ENCODE peak calls at places on chromosome 10, in five cellular contexts. Q, Z, U, X and I are unnamed samples.

GRCh38 chr10:29780639-29781038 is 145.9 kb upstream of the SVIL start:
- DNase-seq in U (no peak), Q (no peak), Z (no peak), X (no peak), I (no peak)

GRCh38 chr10:114157912-114158311 is 16.1 kb downstream of the CCDC186 start:
- DNase-seq in Q (no peak), U (no peak), X (no peak), Z (no peak), I (no peak)

GRCh38 chr10:6185039-6185716 is 17.6 kb upstream of the PFKFB3 start:
- DNase-seq in U (no peak), X (no peak), Z (no peak), Q (no peak), I (no peak)

GRCh38 chr10:62186999-62187695 is 81.5 kb downstream of the RTKN2 start:
- DNase-seq in Q (no peak), X (no peak), U (no peak), Z (no peak), I (no peak)

GRCh38 chr10:119454990-119455389 is 87.5 kb downstream of the RGS10 start:
- DNase-seq in Q (no peak), Z (no peak), X (no peak), U (no peak), I (no peak)

GRCh38 chr10:63699785-63700184 is 178.6 kb downstream of the REEP3 start:
- DNase-seq in Q (no peak), X (no peak), Z (no peak), U (no peak), I (no peak)

GRCh38 chr10:48452879-48453412 is 146.5 kb downstream of the MAPK8 start:
- DNase-seq in Q (no peak), Z (no peak), U (peak; percentile 12), X (no peak), I (no peak)

GRCh38 chr10:25745976-25746375 is 188.1 kb upstream of the MYO3A start:
- DNase-seq in Q (no peak), U (no peak), X (no peak), Z (no peak), I (no peak)

GRCh38 chr10:24433705-24434104 is 224.8 kb downstream of the KIAA1217 start:
- DNase-seq in Q (no peak), Z (no peak), U (no peak), X (no peak), I (no peak)

GRCh38 chr10:43044444-43045245 is 32.2 kb upstream of the RET start:
- DNase-seq in X (no peak), U (no peak), Z (no peak), Q (peak; percentile 30), I (no peak)

GRCh38 chr10:86918022-86918471 is 39.4 kb downstream of the MMRN2 start:
- DNase-seq in X (no peak), Q (no peak), Z (no peak), U (no peak), I (no peak)

GRCh38 chr10:28776519-28776918 is 99.2 kb downstream of the BAMBI start:
- DNase-seq in X (no peak), Z (no peak), Q (no peak), U (no peak), I (no peak)

GRCh38 chr10:7876541-7877127 is 58.3 kb downstream of the TAF3 start:
- DNase-seq in Z (no peak), X (no peak), U (no peak), Q (no peak), I (no peak)

GRCh38 chr10:72720814-72721665 is 29.1 kb downstream of the MCU start:
- DNase-seq in Q (no peak), Z (no peak), U (no peak), X (no peak), I (no peak)

GRCh38 chr10:118730699-118731456 is 23.9 kb downstream of the CACUL1 start:
- DNase-seq in Z (no peak), U (no peak), Q (no peak), X (peak; percentile 55), I (no peak)

GRCh38 chr10:116733566-116733965 is 8.8 kb downstream of the HSPA12A start:
- DNase-seq in Q (no peak), U (no peak), X (no peak), Z (no peak), I (no peak)

GRCh38 chr10:5369362-5370158 is 4.8 kb downstream of the UCN3 start:
- DNase-seq in Q (no peak), U (no peak), X (no peak), Z (no peak), I (no peak)

GRCh38 chr10:5896208-5896607 is 6.2 kb downstream of the FBH1 start:
- DNase-seq in U (no peak), X (no peak), Z (no peak), Q (no peak), I (no peak)

GRCh38 chr10:70786799-70787415 is 1.7 kb upstream of the TBATA start:
- DNase-seq in Q (no peak), Z (no peak), X (no peak), U (no peak), I (no peak)

GRCh38 chr10:3995302-3996210 is 210.5 kb upstream of the KLF6 start:
- DNase-seq in Q (no peak), Z (no peak), U (no peak), X (no peak), I (no peak)

DNA sequence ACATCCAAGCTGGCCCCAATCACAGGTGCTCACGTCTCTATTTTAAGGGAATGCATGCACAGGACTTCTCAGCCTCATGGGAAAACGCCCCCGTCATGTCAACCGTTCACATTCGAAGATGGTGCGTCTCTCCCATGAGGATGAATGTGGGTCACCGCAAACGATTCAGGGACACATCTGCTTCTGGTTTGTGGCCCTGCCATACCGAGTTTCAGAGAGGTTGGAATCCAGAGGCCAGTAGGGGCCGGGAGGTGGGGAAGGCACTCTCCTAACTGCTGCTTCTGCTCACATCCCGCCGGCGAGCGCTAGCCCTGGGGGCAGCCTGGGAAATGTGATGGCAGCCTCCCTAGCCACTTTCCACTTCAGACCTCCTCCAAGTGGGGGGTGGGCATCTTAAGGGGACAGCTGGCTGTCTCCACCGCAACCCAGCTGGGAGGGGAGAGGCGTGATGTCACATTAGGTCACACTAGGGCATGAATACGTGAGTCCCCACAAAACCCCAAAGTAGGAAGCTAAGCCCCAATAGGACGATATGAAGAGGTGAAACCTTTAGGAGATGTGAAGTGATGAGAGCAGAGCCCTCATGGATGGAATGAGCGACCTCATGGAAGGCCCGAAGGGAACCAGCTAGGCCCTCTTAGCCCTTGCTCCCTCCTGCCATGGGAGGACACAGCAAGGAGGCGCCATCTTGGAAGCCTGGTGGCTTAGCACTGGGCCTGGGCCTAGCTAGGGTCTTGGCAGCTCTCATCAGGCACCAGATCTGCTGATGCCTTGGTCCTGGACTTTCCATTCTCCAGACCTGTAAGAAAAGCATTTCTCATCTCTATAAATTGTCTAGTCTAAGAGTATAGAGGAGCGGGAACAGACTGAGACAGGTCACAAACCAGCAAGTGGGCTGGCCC is 107.8 kb downstream of the TCERG1L start:
- DNase-seq in U (no peak), X (no peak), Z (no peak), Q (no peak), I (peak; percentile 37)
- H3K9me3 ChIP-seq in U (no peaks in the 10 kb centered on the region), X (no peaks in the 10 kb centered on the region), Z (no peaks in the 10 kb centered on the region), Q (no peaks in the 10 kb centered on the region), I (no peaks in the 10 kb centered on the region)

GRCh38 chr10:65798133-65798532 is 1127.7 kb upstream of the LRRTM3 start:
- DNase-seq in Z (no peak), U (no peak), Q (no peak), X (no peak), I (no peak)
- H3K27ac ChIP-seq in Z (no peak overlapping the region), U (no peak overlapping the region), Q (no peak overlapping the region), X (no peak overlapping the region), I (no peak overlapping the region)

GRCh38 chr10:69407621-69408301 is 9.0 kb downstream of the TACR2 start:
- DNase-seq in Z (no peak), Q (no peak), X (no peak), U (peak; percentile 24), I (no peak)
- TF ChIP-seq CTCF in Z (peak; percentile 56), Q (peak; percentile 35), X (peak; percentile 19), U (no peak), I (peak; percentile 13)

DNA sequence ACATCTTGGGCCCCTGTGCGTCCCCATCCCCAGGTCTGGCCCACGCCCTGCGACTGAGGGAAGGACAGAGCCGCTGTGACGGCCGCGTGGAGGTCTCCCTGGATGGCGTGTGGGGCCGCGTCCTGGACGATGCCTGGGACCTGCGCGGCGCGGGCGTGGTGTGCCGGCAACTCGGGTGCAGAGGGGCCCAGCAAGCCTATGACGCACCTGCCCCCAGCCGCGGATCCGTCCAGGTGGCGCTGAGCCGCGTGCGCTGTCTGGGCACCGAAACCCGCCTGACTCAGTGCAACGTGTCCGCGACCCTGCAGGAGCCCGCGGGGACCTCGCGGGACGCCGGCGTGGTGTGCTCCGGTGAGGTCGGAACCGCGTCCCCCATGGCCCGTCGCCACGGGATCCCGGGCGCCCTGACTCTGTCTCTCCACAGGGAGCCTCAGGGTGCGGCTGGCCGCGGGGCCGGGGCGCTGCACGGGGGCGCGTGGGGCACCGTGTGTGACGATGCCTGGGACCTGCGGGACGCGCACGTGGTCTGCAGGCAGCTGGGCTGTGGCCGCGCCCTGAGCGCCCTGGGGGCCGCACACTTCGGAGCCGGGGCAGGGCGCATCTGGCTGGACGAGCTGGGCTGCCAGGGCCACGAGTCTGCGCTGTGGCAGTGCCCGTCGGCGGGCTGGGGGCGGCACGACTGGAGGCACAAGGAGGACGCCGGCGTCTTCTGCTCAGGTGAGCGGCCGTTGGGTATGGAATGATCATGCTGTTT is 5.9 kb downstream of the SCART1 start:
- DNase-seq in Q (no peak), U (no peak), X (peak; percentile 9), Z (no peak), I (no peak)
- H3K9me3 ChIP-seq in Q (no peaks in the 10 kb centered on the region), U (peaks cover 7% of the 10 kb centered on the region), X (no peaks in the 10 kb centered on the region), Z (no peaks in the 10 kb centered on the region), I (no peaks in the 10 kb centered on the region)

GRCh38 chr10:97079157-97079435 is 106.7 kb downstream of the SLIT1 start:
- DNase-seq in Z (no peak), U (no peak), Q (no peak), X (no peak), I (no peak)

GRCh38 chr10:97083228-97083860 is 102.4 kb downstream of the SLIT1 start:
- DNase-seq in U (no peak), X (no peak), Q (no peak), Z (no peak), I (no peak)

GRCh38 chr10:97079454-97079853 is 106.3 kb downstream of the SLIT1 start:
- DNase-seq in Z (no peak), Q (no peak), X (no peak), U (no peak), I (no peak)

GRCh38 chr10:97080051-97080776 is 105.5 kb downstream of the SLIT1 start:
- DNase-seq in Z (no peak), X (no peak), U (no peak), Q (no peak), I (no peak)

GRCh38 chr10:97081621-97082235 is 104.0 kb downstream of the SLIT1 start:
- DNase-seq in Z (peak; percentile 34), Q (no peak), X (peak; percentile 59), U (no peak), I (peak; percentile 35)
- H3K27ac ChIP-seq in Z (no peak overlapping the region), Q (no peak overlapping the region), X (no peak overlapping the region), U (no peak overlapping the region), I (no peak overlapping the region)